ENCODE peak calls at places on chromosome 3, in five cellular contexts. S is astrocyte of the spinal cord, Q is colonic mucosa, Y is transverse colon, O is A549. K is an unnamed sample.

GRCh38 chr3:102195198-102195948 is 239.4 kb upstream of the ZPLD1 start:
- DNase-seq in S (no peak), Q (peak), Y (peak), O (peak), K (peak)

GRCh38 chr3:120284702-120285507 is at the start of gene GPR156:
- DNase-seq in S (no peak), Q (no peak), Y (no peak), O (peak), K (no peak)

GRCh38 chr3:189001559-189001958 is 170.2 kb upstream of the TPRG1 start:
- DNase-seq in S (peak), Q (no peak), Y (no peak), O (peak), K (no peak)

GRCh38 chr3:14465425-14465824 is 63.0 kb downstream of the SLC6A6 start:
- DNase-seq in S (no peak), Q (no peak), Y (no peak), O (no peak), K (no peak)

GRCh38 chr3:124845406-124845805 is 41.8 kb downstream of the ITGB5 start:
- DNase-seq in S (peak), Q (peak), Y (peak), O (peak), K (peak)

GRCh38 chr3:119329551-119329950 is 35.4 kb downstream of the ARHGAP31 start:
- DNase-seq in S (no peak), Q (no peak), Y (no peak), O (no peak), K (no peak)

GRCh38 chr3:414063-414462 is 217.5 kb downstream of the CHL1 start:
- DNase-seq in S (peak), Q (no peak), Y (no peak), O (peak), K (no peak)

GRCh38 chr3:188262913-188263683 is 109.1 kb downstream of the LPP start:
- DNase-seq in S (peak), Q (no peak), Y (no peak), O (peak), K (no peak)

GRCh38 chr3:52535411-52536111 is 844 bp upstream of the UQCC5 start:
- DNase-seq in S (no peak), Q (peak), Y (no peak), O (no peak), K (no peak)

DNA sequence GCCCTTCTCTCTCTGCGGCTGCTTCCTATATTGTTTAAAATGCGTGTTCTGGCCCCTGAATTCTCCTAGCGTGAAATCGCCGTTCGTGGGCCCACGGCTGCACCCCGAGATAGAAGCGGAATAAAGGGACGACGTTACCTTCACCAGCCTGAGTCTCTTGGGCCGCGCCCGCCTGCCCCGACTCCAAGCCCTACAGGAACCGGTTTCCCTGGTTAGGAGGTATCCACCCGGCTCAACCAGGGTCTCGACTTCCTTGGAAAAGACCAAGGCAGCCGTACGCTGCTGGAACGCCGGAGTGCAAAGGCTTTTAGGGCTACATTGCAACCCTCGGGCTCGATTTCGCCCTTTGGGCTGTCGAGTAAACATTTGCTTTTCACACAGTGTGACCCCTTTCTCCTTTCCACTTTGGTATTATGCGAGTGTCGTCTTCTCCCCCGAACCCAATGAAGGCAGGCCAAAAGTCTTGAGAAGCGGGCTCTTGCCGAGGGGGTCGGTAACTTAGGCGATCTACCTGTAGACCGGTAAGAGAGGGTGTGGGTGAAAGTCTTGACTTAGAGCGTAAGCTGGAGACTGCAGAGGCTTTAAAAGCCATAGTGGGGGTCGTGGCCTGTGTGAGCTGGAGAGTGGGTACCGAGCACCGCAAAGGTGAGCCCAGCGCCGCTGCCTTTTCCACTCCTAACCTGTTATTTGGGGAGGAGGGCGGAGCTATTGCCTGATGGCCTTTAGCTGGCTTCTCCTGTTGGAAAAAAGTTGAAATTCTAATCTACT is 2.0 kb downstream of the TRIM71 start:
- DNase-seq in S (no peak), Q (no peak), Y (no peak), O (no peak), K (no peak)
- H3K4me3 ChIP-seq in S (no peak), Q (no peak), Y (no peak), O (no peak), K (no peak)

DNA sequence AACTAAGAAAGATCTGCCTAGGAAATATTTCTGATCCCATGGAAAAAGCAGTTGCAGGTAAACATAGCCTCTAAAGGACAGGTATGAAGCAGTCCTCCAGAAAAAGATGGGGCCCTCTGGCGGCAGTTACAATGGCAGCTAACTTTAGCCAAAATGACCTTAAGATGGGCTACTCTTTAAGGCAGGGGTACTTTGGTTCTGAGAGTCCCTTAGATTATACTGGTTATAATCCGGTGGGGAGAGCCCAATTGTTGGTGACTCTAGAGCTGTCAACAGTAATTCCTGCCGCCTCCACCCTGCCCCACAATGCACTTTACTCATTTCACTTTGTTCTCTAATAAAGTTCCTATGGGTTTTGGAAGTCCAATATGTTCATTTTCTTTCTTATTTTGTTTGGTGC is 412.8 kb upstream of the WNT5A start:
- DNase-seq in S (no peak), Q (no peak), Y (no peak), O (no peak), K (no peak)
- TF ChIP-seq CTCF in S (peak), Q (no peak), Y (no peak), O (peak), K (peak)

DNA sequence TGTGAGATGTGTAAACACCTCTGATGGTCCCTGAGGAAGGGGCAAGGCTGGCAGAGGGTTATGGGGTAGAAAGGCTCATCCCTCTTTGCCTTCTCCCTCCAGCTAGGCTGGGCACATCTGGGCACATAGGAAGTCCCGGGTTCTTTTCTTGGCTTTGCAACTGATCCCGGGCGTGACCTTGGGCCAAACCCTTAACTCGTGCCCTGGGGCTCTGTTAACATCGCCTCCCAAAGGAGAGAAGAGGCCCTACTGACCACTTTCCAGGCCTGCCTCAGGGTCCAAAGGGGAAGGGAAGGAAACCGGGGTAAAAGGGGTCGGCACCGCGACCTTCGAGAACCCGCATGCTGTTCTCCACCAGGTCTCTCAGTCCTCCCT is 549 bp downstream of the C3orf18 start:
- DNase-seq in S (no peak), Q (no peak), Y (no peak), O (no peak), K (no peak)
- H3K4me3 ChIP-seq in S (peak), Q (peak), Y (peak), O (peak), K (peak)

GRCh38 chr3:65210026-65210814 is 522.4 kb upstream of the ADAMTS9 start:
- DNase-seq in S (no peak), Q (no peak), Y (no peak), O (no peak), K (no peak)
- TF ChIP-seq CTCF in S (no peak), Q (no peak), Y (no peak), O (no peak), K (no peak)

GRCh38 chr3:9553949-9554513 is 409 bp upstream of the LHFPL4 start:
- DNase-seq in S (no peak), Q (no peak), Y (no peak), O (no peak), K (no peak)
- H3K4me3 ChIP-seq in S (no peak), Q (no peak), Y (no peak), O (peak), K (no peak)

DNA sequence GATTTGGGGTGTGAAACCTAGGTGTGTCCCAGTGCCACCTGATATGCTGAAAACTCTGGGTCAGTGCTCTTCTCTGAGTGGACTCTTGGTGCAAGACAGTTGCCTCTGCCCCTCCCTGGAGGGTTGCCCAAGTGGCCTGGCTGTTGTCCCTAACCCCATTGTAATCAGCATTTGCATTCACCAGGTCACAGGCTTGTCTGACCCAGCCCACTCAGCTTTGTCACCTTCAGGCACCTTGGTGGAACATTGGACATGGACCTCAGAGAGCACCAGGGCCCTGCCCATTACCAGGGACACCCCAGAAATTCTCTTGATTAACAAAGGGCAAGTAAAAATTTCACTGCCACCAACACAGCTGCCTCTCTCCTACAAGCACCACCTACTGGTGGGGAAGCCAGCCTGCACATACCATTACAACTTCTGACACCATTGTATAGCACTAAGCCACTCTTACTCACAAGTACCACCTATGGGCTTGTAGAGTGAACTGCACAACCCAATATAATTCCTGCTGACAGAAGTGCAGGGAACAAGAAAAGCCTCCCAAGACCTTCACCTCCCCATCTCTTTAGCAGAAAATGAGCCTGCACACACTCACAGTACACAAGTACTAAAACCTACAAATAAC is 324.6 kb downstream of the EPHA6 start:
- DNase-seq in S (no peak), Q (no peak), Y (no peak), O (peak), K (no peak)
- TF ChIP-seq CTCF in S (no peak), Q (no peak), Y (no peak), O (no peak), K (peak)

GRCh38 chr3:149715247-149715646 is 37.0 kb downstream of the COMMD2 start:
- DNase-seq in S (no peak), Q (no peak), Y (no peak), O (no peak), K (no peak)

GRCh38 chr3:149720918-149721317 is 31.4 kb downstream of the COMMD2 start:
- DNase-seq in S (no peak), Q (no peak), Y (no peak), O (no peak), K (no peak)

GRCh38 chr3:149716984-149717383 is 35.3 kb downstream of the COMMD2 start:
- DNase-seq in S (no peak), Q (no peak), Y (no peak), O (no peak), K (no peak)

GRCh38 chr3:149713730-149714654 is 38.3 kb downstream of the COMMD2 start:
- DNase-seq in S (no peak), Q (no peak), Y (no peak), O (no peak), K (no peak)

GRCh38 chr3:149717391-149718056 is 34.8 kb downstream of the COMMD2 start:
- DNase-seq in S (peak), Q (peak), Y (peak), O (peak), K (peak)
- H3K4me3 ChIP-seq in S (no peak), Q (no peak), Y (no peak), O (no peak), K (no peak)

DNA sequence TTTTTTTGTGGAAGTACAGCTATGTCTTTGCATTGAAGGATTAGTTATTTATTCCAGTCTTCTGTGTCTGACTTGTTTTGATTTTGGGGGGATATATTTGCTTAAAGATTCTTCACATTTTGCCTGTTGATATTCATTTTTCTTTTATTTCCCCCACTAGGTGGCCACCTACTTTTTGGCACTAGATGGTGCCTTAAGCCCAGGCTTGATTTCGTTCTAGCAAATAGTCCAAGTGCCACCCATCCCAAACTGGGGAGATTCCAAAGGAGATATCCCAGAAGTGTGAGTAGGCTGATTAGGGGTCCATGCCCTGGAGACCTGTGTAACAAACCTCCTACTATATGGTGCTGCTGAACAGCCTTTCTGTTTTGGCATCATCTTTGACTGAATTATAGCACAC is 80.0 kb upstream of the SPATA16 start:
- DNase-seq in S (no peak), Q (no peak), Y (no peak), O (peak), K (no peak)
- TF ChIP-seq CTCF in S (peak), Q (no peak), Y (no peak), O (peak), K (peak)

DNA sequence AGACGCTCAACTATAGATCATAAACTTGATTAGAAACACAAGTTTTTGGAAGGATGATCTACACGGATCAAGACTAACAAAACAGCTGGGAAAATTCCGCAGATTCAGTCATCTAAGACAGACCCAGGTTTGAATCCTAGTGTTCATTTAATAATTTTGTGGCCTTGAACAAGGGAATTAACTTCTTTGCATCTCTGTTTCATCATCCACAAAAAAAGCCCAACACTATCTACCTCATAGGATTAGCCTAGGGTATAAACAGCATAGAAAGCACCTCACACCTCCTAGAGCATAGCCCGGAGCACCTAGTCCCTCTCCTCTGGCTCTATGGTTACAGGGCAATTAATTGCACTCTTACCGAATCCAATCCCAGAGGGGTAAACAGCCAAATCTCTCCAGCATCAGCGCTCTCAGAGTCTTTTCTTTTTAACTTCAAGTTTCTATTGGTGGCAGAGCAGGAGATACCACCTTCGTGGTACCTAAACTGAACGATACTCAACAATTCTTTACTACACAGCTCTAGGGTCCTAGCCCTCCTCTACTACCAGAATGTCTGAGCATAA is 3.5 kb downstream of the TBL1XR1 start:
- DNase-seq in S (no peak), Q (no peak), Y (no peak), O (no peak), K (no peak)
- H3K4me3 ChIP-seq in S (peak), Q (no peak), Y (no peak), O (no peak), K (no peak)

DNA sequence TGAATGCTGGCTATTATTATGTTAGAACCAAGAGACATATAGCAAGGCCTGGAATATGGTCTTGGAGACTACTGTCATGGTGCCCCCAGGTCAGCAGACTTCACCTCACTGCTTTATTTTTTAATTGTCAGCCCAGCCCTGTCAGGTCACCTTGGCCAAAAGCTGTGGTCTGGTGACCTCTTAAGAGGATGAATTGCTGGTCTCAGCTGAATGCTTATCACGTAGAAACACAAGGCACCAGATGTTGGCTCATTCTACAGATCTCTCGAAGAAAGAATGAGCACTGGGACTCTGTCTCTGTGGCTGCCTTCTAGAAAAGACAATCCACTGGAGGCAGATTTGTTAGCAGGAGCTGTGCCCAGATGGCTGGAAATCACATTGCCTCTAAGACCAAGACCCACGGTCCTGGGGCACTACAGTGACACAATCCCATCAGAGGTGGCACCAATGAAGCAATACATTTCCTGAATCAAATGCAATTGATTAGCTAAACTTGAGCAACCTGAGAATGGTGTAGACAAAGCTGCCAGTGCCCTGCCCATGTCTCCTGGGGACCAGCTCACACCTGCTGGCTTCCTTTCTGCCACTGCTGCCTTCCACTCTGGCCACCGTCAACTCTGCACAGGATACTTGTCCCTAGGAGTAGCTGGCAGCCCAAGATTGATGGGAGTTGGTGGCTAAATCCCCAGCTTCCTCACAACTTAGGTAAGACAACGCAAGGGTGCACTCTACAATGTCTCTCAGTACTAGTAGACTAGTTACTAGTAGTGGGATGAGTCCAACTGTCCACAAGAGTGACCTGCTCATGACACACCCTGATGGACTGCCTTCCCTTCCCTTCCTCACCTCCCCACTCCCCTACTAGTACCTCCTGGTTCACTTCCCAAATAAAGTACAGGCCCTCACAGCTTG is 384.9 kb upstream of the PROK2 start:
- DNase-seq in S (no peak), Q (no peak), Y (no peak), O (no peak), K (no peak)
- TF ChIP-seq CTCF in S (no peak), Q (no peak), Y (no peak), O (no peak), K (no peak)

K was measured in retinal pigment epithelial cell.